ENCODE peak calls at places on chromosomes 13 and 19, in seven cellular contexts. One of them, this sample, is unnamed.

GRCh38 chr13:112450567-112451240 is 74.5 kb downstream of the SPACA7 start:
- DNase-seq in GM23338: no peak
- DNase-seq in psoas muscle: no peak
- DNase-seq in cardiac muscle cell: no peak
- DNase-seq in colonic mucosa: no peak
- DNase-seq in neuronal stem cell: no peak
- DNase-seq in Karpas-422: no peak
- DNase-seq in this sample: no peak

GRCh38 chr13:89803839-89804238 is 1543.6 kb upstream of the MIR17HG start:
- DNase-seq in Karpas-422: no peak
- DNase-seq in neuronal stem cell: no peak
- DNase-seq in cardiac muscle cell: no peak
- DNase-seq in psoas muscle: no peak
- DNase-seq in GM23338: no peak
- DNase-seq in colonic mucosa: no peak
- DNase-seq in this sample: no peak

GRCh38 chr13:35475960-35476943 is at the start of gene MAB21L1:
- DNase-seq in GM23338: peak; percentile 49
- DNase-seq in neuronal stem cell: peak; percentile 59
- DNase-seq in colonic mucosa: peak; percentile 25
- DNase-seq in Karpas-422: peak; percentile 67
- DNase-seq in cardiac muscle cell: peak; percentile 37
- DNase-seq in psoas muscle: peak; percentile 33
- DNase-seq in this sample: peak; percentile 75

GRCh38 chr13:76993021-76993420 is 1.1 kb downstream of the CLN5 start:
- DNase-seq in psoas muscle: no peak
- DNase-seq in neuronal stem cell: no peak
- DNase-seq in cardiac muscle cell: peak; percentile 21
- DNase-seq in Karpas-422: no peak
- DNase-seq in colonic mucosa: no peak
- DNase-seq in GM23338: no peak
- DNase-seq in this sample: no peak

GRCh38 chr13:111344471-111345191 is 24.2 kb downstream of the TEX29 start:
- DNase-seq in GM23338: peak; percentile 92
- DNase-seq in colonic mucosa: no peak
- DNase-seq in cardiac muscle cell: peak; percentile 24
- DNase-seq in neuronal stem cell: peak; percentile 71
- DNase-seq in psoas muscle: peak; percentile 54
- DNase-seq in Karpas-422: no peak
- DNase-seq in this sample: peak; percentile 20

GRCh38 chr19:49691243-49692101 is 556 bp downstream of the CPT1C start:
- DNase-seq in GM23338: peak; percentile 90
- DNase-seq in psoas muscle: peak; percentile 72
- DNase-seq in colonic mucosa: peak; percentile 44
- DNase-seq in neuronal stem cell: peak; percentile 80
- DNase-seq in cardiac muscle cell: peak; percentile 86
- DNase-seq in Karpas-422: peak; percentile 54
- DNase-seq in this sample: peak; percentile 84

GRCh38 chr19:53881482-53882390 is at the start of gene PRKCG:
- DNase-seq in Karpas-422: peak; percentile 58
- DNase-seq in GM23338: peak; percentile 90
- DNase-seq in psoas muscle: no peak
- DNase-seq in cardiac muscle cell: no peak
- DNase-seq in colonic mucosa: peak; percentile 52
- DNase-seq in neuronal stem cell: peak; percentile 78
- DNase-seq in this sample: peak; percentile 81

GRCh38 chr19:44142014-44142523 is 715 bp downstream of the ZNF234 start:
- DNase-seq in neuronal stem cell: no peak
- DNase-seq in cardiac muscle cell: peak; percentile 43
- DNase-seq in Karpas-422: no peak
- DNase-seq in colonic mucosa: peak; percentile 23
- DNase-seq in GM23338: no peak
- DNase-seq in psoas muscle: peak; percentile 14
- DNase-seq in this sample: no peak

GRCh38 chr19:43562698-43563241 is 12.6 kb downstream of the XRCC1 start:
- DNase-seq in psoas muscle: peak; percentile 77
- DNase-seq in cardiac muscle cell: peak; percentile 88
- DNase-seq in GM23338: no peak
- DNase-seq in colonic mucosa: peak; percentile 59
- DNase-seq in Karpas-422: no peak
- DNase-seq in neuronal stem cell: no peak
- DNase-seq in this sample: peak; percentile 90

GRCh38 chr19:39325778-39326680 is 5.4 kb upstream of the LRFN1 start:
- DNase-seq in Karpas-422: peak; percentile 52
- DNase-seq in GM23338: peak; percentile 76
- DNase-seq in neuronal stem cell: no peak
- DNase-seq in psoas muscle: no peak
- DNase-seq in cardiac muscle cell: no peak
- DNase-seq in colonic mucosa: no peak
- DNase-seq in this sample: no peak

GRCh38 chr13:72463561-72463960 is 263.9 kb downstream of the MZT1 start:
- DNase-seq in GM23338: no peak
- DNase-seq in Karpas-422: no peak
- DNase-seq in psoas muscle: no peak
- DNase-seq in cardiac muscle cell: peak; percentile 45
- DNase-seq in colonic mucosa: no peak
- DNase-seq in neuronal stem cell: no peak
- DNase-seq in this sample: no peak

GRCh38 chr13:80276371-80277289 is 64.3 kb downstream of the SPRY2 start:
- DNase-seq in psoas muscle: no peak
- DNase-seq in Karpas-422: no peak
- DNase-seq in cardiac muscle cell: peak; percentile 33
- DNase-seq in GM23338: peak; percentile 53
- DNase-seq in neuronal stem cell: peak; percentile 93
- DNase-seq in colonic mucosa: no peak
- DNase-seq in this sample: no peak

GRCh38 chr13:33676700-33677048 is 141.3 kb upstream of the RFC3 start:
- DNase-seq in GM23338: peak; percentile 4
- DNase-seq in Karpas-422: peak; percentile 91
- DNase-seq in psoas muscle: peak; percentile 37
- DNase-seq in cardiac muscle cell: peak; percentile 76
- DNase-seq in colonic mucosa: peak; percentile 70
- DNase-seq in neuronal stem cell: no peak
- DNase-seq in this sample: no peak

GRCh38 chr19:45455707-45456499 is 11.9 kb upstream of the FOSB start:
- DNase-seq in psoas muscle: peak; percentile 94
- DNase-seq in Karpas-422: no peak
- DNase-seq in colonic mucosa: peak; percentile 91
- DNase-seq in neuronal stem cell: no peak
- DNase-seq in cardiac muscle cell: peak; percentile 99
- DNase-seq in GM23338: peak; percentile 91
- DNase-seq in this sample: peak; percentile 96

GRCh38 chr13:106114981-106115554 is 420.4 kb downstream of the EFNB2 start:
- DNase-seq in neuronal stem cell: no peak
- DNase-seq in colonic mucosa: no peak
- DNase-seq in Karpas-422: no peak
- DNase-seq in psoas muscle: no peak
- DNase-seq in GM23338: no peak
- DNase-seq in cardiac muscle cell: no peak
- DNase-seq in this sample: no peak

GRCh38 chr19:55112246-55112780 is 5.1 kb downstream of the PPP1R12C start:
- DNase-seq in psoas muscle: no peak
- DNase-seq in colonic mucosa: no peak
- DNase-seq in neuronal stem cell: no peak
- DNase-seq in GM23338: no peak
- DNase-seq in Karpas-422: no peak
- DNase-seq in cardiac muscle cell: no peak
- DNase-seq in this sample: no peak

GRCh38 chr13:83879431-83880171 is 2.7 kb downstream of the SLITRK1 start:
- DNase-seq in psoas muscle: no peak
- DNase-seq in colonic mucosa: no peak
- DNase-seq in neuronal stem cell: no peak
- DNase-seq in Karpas-422: no peak
- DNase-seq in cardiac muscle cell: peak; percentile 5
- DNase-seq in GM23338: peak; percentile 32
- DNase-seq in this sample: no peak

GRCh38 chr13:25987987-25988386 is 63.8 kb downstream of the SHISA2 start:
- DNase-seq in psoas muscle: no peak
- DNase-seq in GM23338: no peak
- DNase-seq in colonic mucosa: no peak
- DNase-seq in neuronal stem cell: no peak
- DNase-seq in Karpas-422: no peak
- DNase-seq in cardiac muscle cell: no peak
- DNase-seq in this sample: no peak

GRCh38 chr13:59601993-59602392 is 561.7 kb downstream of the DIAPH3 start:
- DNase-seq in Karpas-422: no peak
- DNase-seq in cardiac muscle cell: peak; percentile 36
- DNase-seq in psoas muscle: no peak
- DNase-seq in GM23338: no peak
- DNase-seq in colonic mucosa: no peak
- DNase-seq in neuronal stem cell: no peak
- DNase-seq in this sample: no peak

GRCh38 chr19:57406516-57407123 is 4.3 kb upstream of the ZNF17 start:
- DNase-seq in neuronal stem cell: peak; percentile 58
- DNase-seq in colonic mucosa: peak; percentile 67
- DNase-seq in psoas muscle: peak; percentile 41
- DNase-seq in cardiac muscle cell: peak; percentile 69
- DNase-seq in GM23338: peak; percentile 93
- DNase-seq in Karpas-422: peak; percentile 94
- DNase-seq in this sample: peak; percentile 51

GRCh38 chr13:24138911-24139310 is 21.6 kb upstream of the SPATA13 start:
- DNase-seq in GM23338: no peak
- DNase-seq in cardiac muscle cell: no peak
- DNase-seq in Karpas-422: no peak
- DNase-seq in psoas muscle: no peak
- DNase-seq in neuronal stem cell: no peak
- DNase-seq in colonic mucosa: no peak
- DNase-seq in this sample: no peak

GRCh38 chr13:84684048-84684662 is 801.9 kb upstream of the SLITRK1 start:
- DNase-seq in neuronal stem cell: no peak
- DNase-seq in GM23338: no peak
- DNase-seq in Karpas-422: no peak
- DNase-seq in colonic mucosa: no peak
- DNase-seq in psoas muscle: no peak
- DNase-seq in cardiac muscle cell: no peak
- DNase-seq in this sample: no peak

GRCh38 chr13:44857736-44858135 is 131.5 kb downstream of the NUFIP1 start:
- DNase-seq in neuronal stem cell: no peak
- DNase-seq in colonic mucosa: no peak
- DNase-seq in cardiac muscle cell: no peak
- DNase-seq in psoas muscle: no peak
- DNase-seq in GM23338: no peak
- DNase-seq in Karpas-422: no peak
- DNase-seq in this sample: no peak

GRCh38 chr13:98542568-98543379 is 34.1 kb downstream of the STK24 start:
- DNase-seq in colonic mucosa: no peak
- DNase-seq in neuronal stem cell: no peak
- DNase-seq in cardiac muscle cell: no peak
- DNase-seq in psoas muscle: no peak
- DNase-seq in GM23338: no peak
- DNase-seq in Karpas-422: no peak
- DNase-seq in this sample: no peak

GRCh38 chr19:51093066-51093465 is 10.4 kb upstream of the KLK14 start:
- DNase-seq in colonic mucosa: no peak
- DNase-seq in neuronal stem cell: no peak
- DNase-seq in psoas muscle: no peak
- DNase-seq in cardiac muscle cell: no peak
- DNase-seq in Karpas-422: no peak
- DNase-seq in GM23338: no peak
- DNase-seq in this sample: no peak

GRCh38 chr19:18294467-18294864 is 13.0 kb upstream of the JUND start:
- DNase-seq in cardiac muscle cell: no peak
- DNase-seq in psoas muscle: peak; percentile 42
- DNase-seq in GM23338: peak; percentile 59
- DNase-seq in colonic mucosa: no peak
- DNase-seq in Karpas-422: peak; percentile 76
- DNase-seq in neuronal stem cell: no peak
- DNase-seq in this sample: peak; percentile 78

GRCh38 chr19:40603719-40604646 is 2.8 kb downstream of the LTBP4 start:
- DNase-seq in GM23338: peak; percentile 100
- DNase-seq in colonic mucosa: peak; percentile 100
- DNase-seq in neuronal stem cell: peak; percentile 95
- DNase-seq in psoas muscle: peak; percentile 97
- DNase-seq in cardiac muscle cell: peak; percentile 97
- DNase-seq in Karpas-422: peak; percentile 100
- DNase-seq in this sample: peak; percentile 98
- H3K4me1 ChIP-seq in GM23338: peaks cover 41% of the 10 kb centered on the region
- H3K4me1 ChIP-seq in colonic mucosa: peaks cover 43% of the 10 kb centered on the region
- H3K4me1 ChIP-seq in neuronal stem cell: peaks cover 7% of the 10 kb centered on the region
- H3K4me1 ChIP-seq in psoas muscle: peaks cover 45% of the 10 kb centered on the region
- H3K4me1 ChIP-seq in cardiac muscle cell: peaks cover 30% of the 10 kb centered on the region
- H3K4me1 ChIP-seq in Karpas-422: peaks cover 54% of the 10 kb centered on the region
- H3K4me1 ChIP-seq in this sample: no peaks in the 10 kb centered on the region

GRCh38 chr19:13028027-13028426 is 32.8 kb downstream of the NFIX start:
- DNase-seq in neuronal stem cell: no peak
- DNase-seq in cardiac muscle cell: no peak
- DNase-seq in Karpas-422: no peak
- DNase-seq in psoas muscle: no peak
- DNase-seq in colonic mucosa: no peak
- DNase-seq in GM23338: no peak
- DNase-seq in this sample: peak; percentile 67
- H3K27me3 ChIP-seq in neuronal stem cell: peaks cover 90% of the 10 kb centered on the region
- H3K27me3 ChIP-seq in cardiac muscle cell: peaks cover 100% of the 10 kb centered on the region
- H3K27me3 ChIP-seq in Karpas-422: no peaks in the 10 kb centered on the region
- H3K27me3 ChIP-seq in psoas muscle: no peaks in the 10 kb centered on the region
- H3K27me3 ChIP-seq in colonic mucosa: no peaks in the 10 kb centered on the region
- H3K27me3 ChIP-seq in GM23338: peaks cover 92% of the 10 kb centered on the region
- H3K27me3 ChIP-seq in this sample: no peaks in the 10 kb centered on the region

GRCh38 chr19:11483176-11484111 is 2.6 kb upstream of the ELAVL3 start:
- DNase-seq in Karpas-422: no peak
- DNase-seq in cardiac muscle cell: no peak
- DNase-seq in GM23338: peak; percentile 77
- DNase-seq in neuronal stem cell: no peak
- DNase-seq in psoas muscle: no peak
- DNase-seq in colonic mucosa: no peak
- DNase-seq in this sample: no peak
- H3K27ac ChIP-seq in Karpas-422: no peak overlapping the region
- H3K27ac ChIP-seq in cardiac muscle cell: no peak overlapping the region
- H3K27ac ChIP-seq in GM23338: no peak overlapping the region
- H3K27ac ChIP-seq in neuronal stem cell: no peak overlapping the region
- H3K27ac ChIP-seq in psoas muscle: no peak overlapping the region
- H3K27ac ChIP-seq in colonic mucosa: no peak overlapping the region
- H3K27ac ChIP-seq in this sample: no peak overlapping the region

GRCh38 chr19:19651076-19651475 is 7.6 kb upstream of the GMIP start:
- DNase-seq in Karpas-422: no peak
- DNase-seq in neuronal stem cell: no peak
- DNase-seq in GM23338: no peak
- DNase-seq in colonic mucosa: no peak
- DNase-seq in psoas muscle: no peak
- DNase-seq in cardiac muscle cell: no peak
- DNase-seq in this sample: no peak

GRCh38 chr19:19652482-19653295 is 9.2 kb upstream of the GMIP start:
- DNase-seq in GM23338: no peak
- DNase-seq in neuronal stem cell: no peak
- DNase-seq in colonic mucosa: no peak
- DNase-seq in psoas muscle: no peak
- DNase-seq in cardiac muscle cell: peak; percentile 21
- DNase-seq in Karpas-422: no peak
- DNase-seq in this sample: no peak

GRCh38 chr19:19649580-19649995 is 6.1 kb upstream of the GMIP start:
- DNase-seq in neuronal stem cell: no peak
- DNase-seq in cardiac muscle cell: no peak
- DNase-seq in colonic mucosa: no peak
- DNase-seq in Karpas-422: no peak
- DNase-seq in GM23338: no peak
- DNase-seq in psoas muscle: no peak
- DNase-seq in this sample: no peak

GRCh38 chr19:19649159-19649558 is 5.7 kb upstream of the GMIP start:
- DNase-seq in GM23338: peak; percentile 0
- DNase-seq in neuronal stem cell: no peak
- DNase-seq in cardiac muscle cell: no peak
- DNase-seq in psoas muscle: no peak
- DNase-seq in Karpas-422: no peak
- DNase-seq in colonic mucosa: no peak
- DNase-seq in this sample: no peak

GRCh38 chr19:19650331-19650730 is 6.9 kb upstream of the GMIP start:
- DNase-seq in GM23338: no peak
- DNase-seq in colonic mucosa: no peak
- DNase-seq in psoas muscle: no peak
- DNase-seq in cardiac muscle cell: no peak
- DNase-seq in Karpas-422: no peak
- DNase-seq in neuronal stem cell: no peak
- DNase-seq in this sample: no peak
- H3K4me1 ChIP-seq in GM23338: no peaks in the 10 kb centered on the region
- H3K4me1 ChIP-seq in colonic mucosa: no peaks in the 10 kb centered on the region
- H3K4me1 ChIP-seq in psoas muscle: no peaks in the 10 kb centered on the region
- H3K4me1 ChIP-seq in cardiac muscle cell: no peaks in the 10 kb centered on the region
- H3K4me1 ChIP-seq in Karpas-422: peaks cover 7% of the 10 kb centered on the region
- H3K4me1 ChIP-seq in neuronal stem cell: no peaks in the 10 kb centered on the region
- H3K4me1 ChIP-seq in this sample: no peaks in the 10 kb centered on the region